ENCODE peak calls at places on chromosomes 13 and 19, in five cellular contexts. F, I, K, W and S are unnamed samples.

GRCh38 chr19:44585371-44586141 is 27.8 kb upstream of the IGSF23 start:
- DNase-seq in F (peak; percentile 21), I (no peak), K (peak; percentile 42), W (no peak), S (no peak)

GRCh38 chr13:110024646-110024980 is 238.2 kb upstream of the IRS2 start:
- DNase-seq in F (no peak), I (no peak), K (no peak), W (no peak), S (no peak)

GRCh38 chr13:46866150-46866549 is 30.7 kb downstream of the HTR2A start:
- DNase-seq in F (peak; percentile 2), I (no peak), K (peak; percentile 31), W (no peak), S (no peak)

GRCh38 chr13:41495044-41495443 is 37.7 kb downstream of the RGCC start:
- DNase-seq in F (no peak), I (no peak), K (no peak), W (no peak), S (no peak)

GRCh38 chr19:38388310-38389100 is at the start of gene SPRED3:
- DNase-seq in F (no peak), I (peak; percentile 37), K (no peak), W (peak; percentile 62), S (no peak)

GRCh38 chr19:19021115-19021514 is 12.2 kb downstream of the SUGP2 start:
- DNase-seq in F (no peak), I (no peak), K (no peak), W (no peak), S (no peak)

GRCh38 chr19:35715981-35716734 is 1.6 kb upstream of the KMT2B start:
- DNase-seq in F (no peak), I (no peak), K (peak; percentile 29), W (peak; percentile 81), S (peak; percentile 25)

GRCh38 chr19:48933382-48933932 is at the start of gene DHDH:
- DNase-seq in F (peak; percentile 94), I (peak; percentile 83), K (peak; percentile 98), W (peak; percentile 72), S (peak; percentile 87)

GRCh38 chr13:39273953-39274352 is 235.7 kb downstream of the NHLRC3 start:
- DNase-seq in F (peak; percentile 12), I (no peak), K (peak; percentile 23), W (no peak), S (no peak)

GRCh38 chr19:34888091-34888490 is 38.6 kb upstream of the ZNF30 start:
- DNase-seq in F (no peak), I (no peak), K (no peak), W (no peak), S (no peak)

GRCh38 chr13:97226788-97227627 is 4.9 kb downstream of the MBNL2 start:
- DNase-seq in F (no peak), I (peak; percentile 51), K (peak; percentile 75), W (no peak), S (peak; percentile 64)

DNA sequence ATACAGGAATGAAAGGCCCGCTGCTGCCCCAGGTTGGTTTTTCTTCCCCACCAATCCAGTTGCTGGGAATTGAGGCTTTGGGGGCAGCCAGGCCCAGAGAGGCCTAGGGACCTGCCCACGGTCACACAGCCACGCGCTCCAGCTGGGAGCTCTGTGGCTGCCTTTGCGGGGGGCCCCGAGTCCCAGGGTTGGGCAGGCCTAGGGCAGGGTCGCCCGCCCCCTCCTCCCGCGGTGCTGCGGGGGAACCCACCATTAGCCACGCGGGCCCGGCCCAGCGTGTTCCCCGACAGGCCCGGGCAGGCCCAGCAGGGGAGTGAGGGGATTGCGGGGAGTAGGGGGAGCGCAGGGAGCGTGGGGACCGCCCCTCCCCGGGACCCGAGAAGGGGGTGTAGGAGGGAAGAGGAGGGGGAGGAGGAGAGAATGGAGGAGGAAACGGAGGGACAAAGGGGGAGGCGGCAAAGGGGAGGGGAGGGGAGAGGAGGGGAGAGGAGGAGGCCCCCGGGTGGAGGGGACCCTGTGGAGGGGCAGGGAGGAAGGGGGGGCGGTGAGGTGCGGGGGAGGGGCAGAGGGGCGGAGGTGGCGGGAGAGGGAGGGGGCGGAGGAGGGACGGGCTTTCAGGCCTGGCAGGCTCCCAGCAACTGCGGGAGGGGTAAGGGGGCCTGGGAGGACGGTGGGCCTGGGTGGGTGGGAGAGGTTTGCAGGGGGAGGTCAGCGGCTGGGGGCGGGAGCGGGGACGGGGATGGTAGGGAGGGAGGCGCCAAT is 12.9 kb upstream of the TLE2 start:
- DNase-seq in F (no peak), I (no peak), K (no peak), W (no peak), S (no peak)
- H3K27ac ChIP-seq in F (no peak overlapping the region), I (no peak overlapping the region), K (no peak overlapping the region), W (no peak overlapping the region), S (peak overlapping the region; percentile 33)

GRCh38 chr19:13881692-13882418 is 4.9 kb downstream of the NANOS3 start:
- DNase-seq in F (no peak), I (no peak), K (peak; percentile 49), W (no peak), S (no peak)

GRCh38 chr19:13882841-13883240 is 5.9 kb downstream of the NANOS3 start:
- DNase-seq in F (no peak), I (no peak), K (no peak), W (no peak), S (no peak)

GRCh38 chr19:13881231-13881691 is 4.3 kb downstream of the NANOS3 start:
- DNase-seq in F (peak; percentile 46), I (peak; percentile 33), K (no peak), W (no peak), S (peak; percentile 22)

GRCh38 chr19:13883665-13884064 is 6.7 kb downstream of the NANOS3 start:
- DNase-seq in F (no peak), I (no peak), K (no peak), W (no peak), S (no peak)

GRCh38 chr19:13882419-13882795 is 5.5 kb downstream of the NANOS3 start:
- DNase-seq in F (no peak), I (no peak), K (no peak), W (no peak), S (no peak)
- H3K4me1 ChIP-seq in F (peaks cover 23% of the 10 kb centered on the region), I (peaks cover 32% of the 10 kb centered on the region), K (peaks cover 11% of the 10 kb centered on the region), W (peaks cover 15% of the 10 kb centered on the region), S (peaks cover 66% of the 10 kb centered on the region)

GRCh38 chr19:56573914-56574313 is 6.6 kb downstream of the ZNF470 start:
- DNase-seq in F (no peak), I (no peak), K (no peak), W (no peak), S (no peak)

GRCh38 chr19:56577719-56578602 is 10.7 kb downstream of the ZNF470 start:
- DNase-seq in F (no peak), I (no peak), K (no peak), W (no peak), S (no peak)
- H3K36me3 ChIP-seq in F (peaks cover 22% of the 10 kb centered on the region), I (peaks cover 17% of the 10 kb centered on the region), K (peaks cover 11% of the 10 kb centered on the region), W (peaks cover 41% of the 10 kb centered on the region), S (peaks cover 12% of the 10 kb centered on the region)

GRCh38 chr19:2494447-2495129 is 18.7 kb downstream of the GADD45B start:
- DNase-seq in F (peak; percentile 32), I (peak; percentile 64), K (peak; percentile 71), W (peak; percentile 88), S (peak; percentile 71)
- H3K27ac ChIP-seq in F (peak overlapping the region; percentile 75), I (peak overlapping the region; percentile 67), K (peak overlapping the region; percentile 70), W (peak overlapping the region; percentile 92), S (peak overlapping the region; percentile 43)

DNA sequence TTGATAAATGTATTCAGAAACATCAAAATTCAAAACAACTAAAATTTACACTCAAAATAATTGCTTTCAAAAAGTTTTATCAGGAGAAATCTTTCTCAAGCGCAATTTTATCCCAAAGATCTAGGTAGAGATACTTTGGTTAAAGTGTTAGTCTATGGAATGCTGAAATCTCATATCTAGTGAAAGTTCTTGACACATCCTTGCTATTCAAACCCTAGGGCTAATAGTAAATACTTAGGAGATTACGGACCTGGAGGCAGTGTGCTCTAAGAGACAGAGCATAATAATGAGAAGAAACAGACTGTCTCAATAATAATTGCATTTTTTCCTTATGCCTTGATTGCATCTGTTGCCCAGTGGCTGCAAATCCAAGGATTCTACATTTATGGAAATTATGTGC is 330.8 kb downstream of the DACH1 start:
- DNase-seq in F (no peak), I (no peak), K (no peak), W (no peak), S (no peak)
- H3K4me1 ChIP-seq in F (no peaks in the 10 kb centered on the region), I (no peaks in the 10 kb centered on the region), K (no peaks in the 10 kb centered on the region), W (no peaks in the 10 kb centered on the region), S (no peaks in the 10 kb centered on the region)

GRCh38 chr13:113554333-113554700 is 30.2 kb upstream of the TFDP1 start:
- DNase-seq in F (no peak), I (no peak), K (no peak), W (no peak), S (peak; percentile 3)

GRCh38 chr13:113552786-113553540 is 31.6 kb upstream of the TFDP1 start:
- DNase-seq in F (no peak), I (no peak), K (no peak), W (no peak), S (no peak)

GRCh38 chr13:113552079-113552478 is 32.5 kb upstream of the TFDP1 start:
- DNase-seq in F (no peak), I (no peak), K (no peak), W (no peak), S (no peak)

GRCh38 chr13:113555141-113555540 is 29.4 kb upstream of the TFDP1 start:
- DNase-seq in F (no peak), I (no peak), K (no peak), W (peak; percentile 8), S (no peak)

GRCh38 chr13:113553541-113554332 is 30.8 kb upstream of the TFDP1 start:
- DNase-seq in F (no peak), I (no peak), K (no peak), W (no peak), S (no peak)
- H3K36me3 ChIP-seq in F (peaks cover 6% of the 10 kb centered on the region), I (peaks cover 14% of the 10 kb centered on the region), K (peaks cover 10% of the 10 kb centered on the region), W (peaks cover 32% of the 10 kb centered on the region), S (no peaks in the 10 kb centered on the region)

GRCh38 chr13:30861163-30861562 is 44.9 kb upstream of the MEDAG start:
- DNase-seq in F (no peak), I (no peak), K (no peak), W (no peak), S (no peak)

GRCh38 chr13:30861836-30862467 is 44.1 kb upstream of the MEDAG start:
- DNase-seq in F (no peak), I (no peak), K (no peak), W (no peak), S (no peak)

GRCh38 chr13:30857636-30858035 is 48.4 kb upstream of the MEDAG start:
- DNase-seq in F (no peak), I (no peak), K (no peak), W (no peak), S (no peak)

GRCh38 chr13:30857018-30857417 is 49.1 kb upstream of the MEDAG start:
- DNase-seq in F (no peak), I (no peak), K (no peak), W (no peak), S (no peak)

DNA sequence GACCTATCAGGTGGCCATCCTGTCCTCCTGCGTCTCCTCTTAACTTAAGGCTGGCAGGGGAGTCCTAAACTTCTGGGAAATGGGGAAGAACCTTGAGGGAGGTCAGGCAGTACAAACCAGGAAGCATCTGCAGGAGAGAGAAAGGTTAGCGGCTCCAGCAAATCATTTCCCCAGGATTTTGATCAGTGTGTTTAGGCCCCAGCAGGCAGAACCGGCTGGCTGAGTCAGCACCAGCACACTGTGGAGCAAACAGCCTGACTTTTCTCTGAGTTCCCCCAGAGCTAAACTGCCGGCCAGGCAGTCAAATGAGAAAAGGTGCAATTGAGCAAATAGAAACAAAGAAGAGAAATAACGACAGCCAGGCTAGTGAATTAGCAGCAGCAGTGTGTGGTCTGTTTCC is 46.7 kb upstream of the MEDAG start:
- DNase-seq in F (no peak), I (no peak), K (no peak), W (no peak), S (no peak)
- H3K27ac ChIP-seq in F (no peak overlapping the region), I (no peak overlapping the region), K (no peak overlapping the region), W (no peak overlapping the region), S (no peak overlapping the region)